ENCODE peak calls at places on chromosomes 4 and X, in four cellular contexts. T is Panc1, H is stomach, N is brain microvascular endothelial cell. W is an unnamed sample.

GRCh38 chr4:148868207-148868606 is 426.0 kb upstream of the NR3C2 start:
- DNase-seq in T (no peak), H (no peak), N (no peak), W (no peak)

GRCh38 chrX:154775611-154776349 is 13.1 kb downstream of the DKC1 start:
- DNase-seq in T (no peak), H (no peak), N (no peak), W (no peak)

GRCh38 chr4:105471566-105472176 is 2.2 kb downstream of the PPA2 start:
- DNase-seq in T (no peak), H (peak; percentile 74), N (peak; percentile 76), W (no peak)

GRCh38 chr4:124070688-124071484 is 641.6 kb downstream of the ANKRD50 start:
- DNase-seq in T (no peak), H (no peak), N (no peak), W (no peak)

GRCh38 chrX:150513564-150513963 is 54.9 kb upstream of the MTM1 start:
- DNase-seq in T (no peak), H (no peak), N (no peak), W (no peak)

GRCh38 chr4:25361253-25361652 is 15.8 kb upstream of the ANAPC4 start:
- DNase-seq in T (no peak), H (no peak), N (no peak), W (no peak)

GRCh38 chrX:70970482-70970999 is 39.6 kb upstream of the SLC7A3 start:
- DNase-seq in T (no peak), H (no peak), N (no peak), W (no peak)

GRCh38 chr4:41437264-41437566 is 100.7 kb upstream of the LIMCH1 start:
- DNase-seq in T (no peak), H (no peak), N (no peak), W (no peak)

GRCh38 chr4:145816091-145816490 is 122.5 kb downstream of the ZNF827 start:
- DNase-seq in T (no peak), H (no peak), N (no peak), W (no peak)

GRCh38 chr4:108018038-108018883 is 28.6 kb downstream of the HADH start:
- DNase-seq in T (peak; percentile 36), H (peak; percentile 86), N (peak; percentile 82), W (peak; percentile 27)

GRCh38 chr4:55398461-55398860 is 2.7 kb downstream of the TMEM165 start:
- DNase-seq in T (no peak), H (no peak), N (no peak), W (no peak)

GRCh38 chrX:74449322-74449936 is 28.1 kb downstream of the SLC16A2 start:
- DNase-seq in T (peak; percentile 7), H (peak; percentile 38), N (no peak), W (no peak)

GRCh38 chr4:8370106-8370787 is 70.3 kb downstream of the ACOX3 start:
- DNase-seq in T (no peak), H (no peak), N (no peak), W (no peak)
- H3K27ac ChIP-seq in T (no peak overlapping the region), H (no peak overlapping the region), N (no peak overlapping the region), W (no peak overlapping the region)

GRCh38 chrX:47798861-47799260 is 37.8 kb upstream of the ZNF81 start:
- DNase-seq in T (no peak), H (no peak), N (no peak), W (no peak)
- H3K27ac ChIP-seq in T (no peak overlapping the region), H (no peak overlapping the region), N (no peak overlapping the region), W (no peak overlapping the region)

DNA sequence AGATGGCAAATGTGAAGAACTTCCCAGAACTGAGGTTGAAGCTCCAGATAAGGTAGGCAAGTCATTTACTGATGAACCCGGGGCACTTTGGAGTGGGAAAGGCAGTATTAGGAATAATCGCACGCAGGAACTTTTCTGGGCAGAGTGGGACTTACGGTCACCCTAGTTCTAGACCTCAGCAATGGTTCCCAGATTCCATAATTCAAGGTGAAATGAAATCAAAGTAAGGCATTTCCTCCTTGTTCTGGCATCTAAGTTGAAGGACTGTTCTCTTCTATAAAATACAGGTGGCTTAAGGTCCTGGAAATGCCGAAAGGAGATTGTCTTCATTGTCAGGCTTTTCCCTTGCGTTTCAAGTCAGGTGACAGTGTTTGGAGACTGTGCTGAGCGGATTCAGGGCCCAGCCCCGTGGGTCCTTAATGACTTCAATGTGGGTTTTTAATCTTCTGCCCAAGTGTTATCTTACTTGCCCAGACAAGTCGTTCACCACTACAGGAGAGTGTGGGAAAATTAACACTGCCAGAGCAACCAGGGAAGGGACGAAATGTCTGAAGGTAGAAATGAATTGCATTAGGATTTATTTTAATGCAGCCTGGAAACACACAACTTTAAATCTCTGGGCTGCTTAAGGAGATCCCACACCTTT is 52.1 kb upstream of the STOX2 start:
- DNase-seq in T (no peak), H (no peak), N (no peak), W (no peak)
- H3K27ac ChIP-seq in T (no peak overlapping the region), H (no peak overlapping the region), N (no peak overlapping the region), W (no peak overlapping the region)

DNA sequence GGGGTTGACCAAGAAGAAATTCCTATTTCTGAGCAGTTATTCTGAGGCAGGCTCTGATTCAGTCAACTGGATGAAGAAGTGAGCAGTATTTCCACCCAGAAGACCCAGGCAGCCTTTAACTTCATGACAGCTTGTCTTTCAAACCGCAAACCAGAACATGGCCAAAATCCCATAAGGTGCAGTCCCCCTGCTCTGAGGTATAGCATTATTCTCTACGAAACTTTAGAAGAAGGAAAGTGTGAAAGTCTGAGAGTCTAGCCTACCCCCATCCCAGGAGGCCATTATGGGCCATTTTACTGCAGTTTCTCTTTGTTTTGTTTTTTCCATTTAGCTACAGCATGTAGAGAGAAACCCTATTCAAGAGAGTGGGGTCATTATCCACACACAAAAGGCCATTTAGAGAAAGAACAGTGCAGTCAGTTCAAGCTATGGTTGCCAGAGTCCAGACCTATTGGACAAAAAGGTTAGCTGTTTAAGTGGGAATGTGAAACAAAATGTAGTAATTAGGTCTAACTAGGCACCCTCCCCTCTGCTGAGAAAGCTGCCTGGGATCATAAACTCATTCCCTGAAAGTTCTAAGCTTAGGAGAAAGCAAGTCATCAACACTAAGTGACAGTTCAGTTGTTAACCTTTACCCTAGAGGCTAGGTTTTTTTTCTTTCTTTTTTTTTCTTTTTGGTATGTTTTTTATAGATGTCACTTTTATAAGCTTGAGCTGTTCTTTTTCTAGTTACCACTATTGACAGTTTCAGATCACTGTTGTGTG is 52.1 kb upstream of the RASGEF1B start:
- DNase-seq in T (no peak), H (no peak), N (no peak), W (no peak)
- H3K27ac ChIP-seq in T (no peak overlapping the region), H (no peak overlapping the region), N (no peak overlapping the region), W (peak overlapping the region; percentile 52)

W was measured in substantia nigra.